ENCODE peak calls at places on chromosomes 5 and 9, in seven cellular contexts. One of them, this sample, is unnamed.

GRCh38 chr9:68970150-68970549 is 43.8 kb downstream of the PRKACG start:
- DNase-seq in ascending aorta: no peak
- DNase-seq in NT2/D1: no peak
- DNase-seq in PC-9: no peak
- DNase-seq in brain microvascular endothelial cell: no peak
- DNase-seq in HCT116: no peak
- DNase-seq in tibial nerve: no peak
- DNase-seq in this sample: no peak

GRCh38 chr9:118023649-118024048 is 319.4 kb downstream of the TLR4 start:
- DNase-seq in ascending aorta: no peak
- DNase-seq in NT2/D1: no peak
- DNase-seq in PC-9: no peak
- DNase-seq in brain microvascular endothelial cell: no peak
- DNase-seq in HCT116: no peak
- DNase-seq in tibial nerve: no peak
- DNase-seq in this sample: no peak

GRCh38 chr9:110125763-110126351 is 82.1 kb downstream of the C9orf152 start:
- DNase-seq in ascending aorta: no peak
- DNase-seq in NT2/D1: no peak
- DNase-seq in PC-9: no peak
- DNase-seq in brain microvascular endothelial cell: no peak
- DNase-seq in HCT116: no peak
- DNase-seq in tibial nerve: no peak
- DNase-seq in this sample: no peak

GRCh38 chr5:173969167-173970049 is 19.6 kb upstream of the C5orf47 start:
- DNase-seq in ascending aorta: no peak
- DNase-seq in NT2/D1: no peak
- DNase-seq in PC-9: peak
- DNase-seq in brain microvascular endothelial cell: peak
- DNase-seq in HCT116: no peak
- DNase-seq in tibial nerve: no peak
- DNase-seq in this sample: peak

GRCh38 chr9:112093875-112094227 is 81.2 kb downstream of the SUSD1 start:
- DNase-seq in ascending aorta: no peak
- DNase-seq in NT2/D1: no peak
- DNase-seq in PC-9: no peak
- DNase-seq in brain microvascular endothelial cell: no peak
- DNase-seq in HCT116: no peak
- DNase-seq in tibial nerve: no peak
- DNase-seq in this sample: no peak

GRCh38 chr5:31598640-31599611 is 40.0 kb upstream of the PDZD2 start:
- DNase-seq in ascending aorta: no peak
- DNase-seq in NT2/D1: no peak
- DNase-seq in PC-9: no peak
- DNase-seq in brain microvascular endothelial cell: no peak
- DNase-seq in HCT116: no peak
- DNase-seq in tibial nerve: no peak
- DNase-seq in this sample: no peak

GRCh38 chr9:20786807-20787206 is 102.7 kb downstream of the FOCAD start:
- DNase-seq in ascending aorta: no peak
- DNase-seq in NT2/D1: no peak
- DNase-seq in PC-9: no peak
- DNase-seq in brain microvascular endothelial cell: no peak
- DNase-seq in HCT116: no peak
- DNase-seq in tibial nerve: no peak
- DNase-seq in this sample: no peak

GRCh38 chr5:83026930-83027687 is 50.1 kb downstream of the TMEM167A start:
- DNase-seq in ascending aorta: no peak
- DNase-seq in NT2/D1: peak
- DNase-seq in PC-9: no peak
- DNase-seq in brain microvascular endothelial cell: no peak
- DNase-seq in HCT116: no peak
- DNase-seq in tibial nerve: no peak
- DNase-seq in this sample: no peak

GRCh38 chr5:98911221-98912040 is 17.4 kb downstream of the CHD1 start:
- DNase-seq in ascending aorta: no peak
- DNase-seq in NT2/D1: no peak
- DNase-seq in PC-9: no peak
- DNase-seq in brain microvascular endothelial cell: peak
- DNase-seq in HCT116: no peak
- DNase-seq in tibial nerve: no peak
- DNase-seq in this sample: no peak

GRCh38 chr5:36158144-36158543 is 6.2 kb downstream of the SKP2 start:
- DNase-seq in ascending aorta: no peak
- DNase-seq in NT2/D1: no peak
- DNase-seq in PC-9: no peak
- DNase-seq in brain microvascular endothelial cell: no peak
- DNase-seq in HCT116: no peak
- DNase-seq in tibial nerve: no peak
- DNase-seq in this sample: peak

GRCh38 chr9:73093740-73094379 is 57.8 kb upstream of the ANXA1 start:
- DNase-seq in ascending aorta: no peak
- DNase-seq in NT2/D1: no peak
- DNase-seq in PC-9: no peak
- DNase-seq in brain microvascular endothelial cell: no peak
- DNase-seq in HCT116: no peak
- DNase-seq in tibial nerve: no peak
- DNase-seq in this sample: no peak

GRCh38 chr5:103667068-103667467 is 104.5 kb upstream of the NUDT12 start:
- DNase-seq in ascending aorta: no peak
- DNase-seq in NT2/D1: no peak
- DNase-seq in PC-9: no peak
- DNase-seq in brain microvascular endothelial cell: peak
- DNase-seq in HCT116: no peak
- DNase-seq in tibial nerve: no peak
- DNase-seq in this sample: peak

GRCh38 chr5:172700686-172701324 is 59.7 kb downstream of the NEURL1B start:
- DNase-seq in ascending aorta: no peak
- DNase-seq in NT2/D1: no peak
- DNase-seq in PC-9: peak
- DNase-seq in brain microvascular endothelial cell: no peak
- DNase-seq in HCT116: no peak
- DNase-seq in tibial nerve: no peak
- DNase-seq in this sample: no peak

GRCh38 chr5:143641957-143642356 is 170.0 kb upstream of the HMHB1 start:
- DNase-seq in ascending aorta: no peak
- DNase-seq in NT2/D1: no peak
- DNase-seq in PC-9: no peak
- DNase-seq in brain microvascular endothelial cell: no peak
- DNase-seq in HCT116: no peak
- DNase-seq in tibial nerve: no peak
- DNase-seq in this sample: no peak

GRCh38 chr5:142726188-142726731 is 40.4 kb upstream of the FGF1 start:
- DNase-seq in ascending aorta: peak
- DNase-seq in NT2/D1: no peak
- DNase-seq in PC-9: peak
- DNase-seq in brain microvascular endothelial cell: peak
- DNase-seq in HCT116: no peak
- DNase-seq in tibial nerve: no peak
- DNase-seq in this sample: peak

GRCh38 chr9:114300153-114300845 is 22.6 kb upstream of the ORM1 start:
- DNase-seq in ascending aorta: peak
- DNase-seq in NT2/D1: no peak
- DNase-seq in PC-9: no peak
- DNase-seq in brain microvascular endothelial cell: no peak
- DNase-seq in HCT116: no peak
- DNase-seq in tibial nerve: no peak
- DNase-seq in this sample: no peak

GRCh38 chr5:62589504-62589903 is 10.9 kb downstream of the LRRC70 start:
- DNase-seq in ascending aorta: no peak
- DNase-seq in NT2/D1: no peak
- DNase-seq in PC-9: no peak
- DNase-seq in brain microvascular endothelial cell: no peak
- DNase-seq in HCT116: no peak
- DNase-seq in tibial nerve: no peak
- DNase-seq in this sample: no peak

GRCh38 chr5:32193591-32193990 is 19.5 kb upstream of the GOLPH3 start:
- DNase-seq in ascending aorta: peak
- DNase-seq in NT2/D1: no peak
- DNase-seq in PC-9: peak
- DNase-seq in brain microvascular endothelial cell: peak
- DNase-seq in HCT116: no peak
- DNase-seq in tibial nerve: peak
- DNase-seq in this sample: peak

GRCh38 chr9:126700903-126701819 is 87.4 kb downstream of the LMX1B start:
- DNase-seq in ascending aorta: peak
- DNase-seq in NT2/D1: no peak
- DNase-seq in PC-9: no peak
- DNase-seq in brain microvascular endothelial cell: no peak
- DNase-seq in HCT116: no peak
- DNase-seq in tibial nerve: no peak
- DNase-seq in this sample: no peak

GRCh38 chr5:154374264-154374663 is 71.5 kb upstream of the SAP30L start:
- DNase-seq in ascending aorta: no peak
- DNase-seq in NT2/D1: no peak
- DNase-seq in PC-9: no peak
- DNase-seq in brain microvascular endothelial cell: no peak
- DNase-seq in HCT116: no peak
- DNase-seq in tibial nerve: no peak
- DNase-seq in this sample: no peak

GRCh38 chr9:70463877-70464276 is 49.4 kb upstream of the KLF9 start:
- DNase-seq in ascending aorta: no peak
- DNase-seq in NT2/D1: no peak
- DNase-seq in PC-9: no peak
- DNase-seq in brain microvascular endothelial cell: no peak
- DNase-seq in HCT116: no peak
- DNase-seq in tibial nerve: no peak
- DNase-seq in this sample: no peak

DNA sequence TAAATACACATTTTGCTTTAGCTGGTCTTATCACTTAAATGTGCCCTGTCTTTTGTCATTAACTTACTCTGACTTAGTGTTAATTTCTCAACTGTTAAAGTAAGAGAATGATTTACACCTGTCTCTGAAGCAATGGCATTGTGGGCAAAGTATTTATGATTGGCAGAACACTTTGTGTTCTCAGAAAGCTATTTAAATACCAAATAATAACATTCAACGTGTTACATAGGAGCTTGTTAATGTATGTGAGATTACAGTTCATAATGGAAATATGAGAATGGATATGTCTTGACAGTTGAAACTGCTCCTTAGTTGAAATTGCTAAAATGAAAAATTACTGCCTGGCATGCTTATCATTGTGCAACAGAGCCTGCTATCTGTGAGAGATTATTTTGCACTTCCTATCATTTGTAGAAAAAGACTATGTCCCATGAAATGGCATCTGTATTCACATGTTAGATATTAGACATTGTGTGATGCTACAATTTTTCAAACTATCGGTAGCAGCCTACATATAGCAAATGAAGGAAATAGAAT is 46.1 kb downstream of the PRR16 start:
- DNase-seq in ascending aorta: no peak
- DNase-seq in NT2/D1: no peak
- DNase-seq in PC-9: no peak
- DNase-seq in brain microvascular endothelial cell: no peak
- DNase-seq in HCT116: no peak
- DNase-seq in tibial nerve: no peak
- DNase-seq in this sample: no peak
- H3K4me3 ChIP-seq in ascending aorta: no peak
- H3K4me3 ChIP-seq in NT2/D1: no peak
- H3K4me3 ChIP-seq in PC-9: no peak
- H3K4me3 ChIP-seq in brain microvascular endothelial cell: no peak
- H3K4me3 ChIP-seq in HCT116: no peak
- H3K4me3 ChIP-seq in tibial nerve: no peak
- H3K4me3 ChIP-seq in this sample: no peak

GRCh38 chr5:181054871-181055494 is 14.9 kb downstream of the BTNL9 start:
- DNase-seq in ascending aorta: no peak
- DNase-seq in NT2/D1: no peak
- DNase-seq in PC-9: no peak
- DNase-seq in brain microvascular endothelial cell: no peak
- DNase-seq in HCT116: no peak
- DNase-seq in tibial nerve: no peak
- DNase-seq in this sample: no peak

GRCh38 chr5:181052526-181052927 is 12.5 kb downstream of the BTNL9 start:
- DNase-seq in ascending aorta: no peak
- DNase-seq in NT2/D1: no peak
- DNase-seq in PC-9: no peak
- DNase-seq in brain microvascular endothelial cell: no peak
- DNase-seq in HCT116: no peak
- DNase-seq in tibial nerve: no peak
- DNase-seq in this sample: no peak

GRCh38 chr5:181053760-181054122 is 13.7 kb downstream of the BTNL9 start:
- DNase-seq in ascending aorta: no peak
- DNase-seq in NT2/D1: no peak
- DNase-seq in PC-9: no peak
- DNase-seq in brain microvascular endothelial cell: no peak
- DNase-seq in HCT116: no peak
- DNase-seq in tibial nerve: no peak
- DNase-seq in this sample: no peak

GRCh38 chr5:181052928-181053759 is 13.1 kb downstream of the BTNL9 start:
- DNase-seq in ascending aorta: no peak
- DNase-seq in NT2/D1: no peak
- DNase-seq in PC-9: no peak
- DNase-seq in brain microvascular endothelial cell: no peak
- DNase-seq in HCT116: no peak
- DNase-seq in tibial nerve: no peak
- DNase-seq in this sample: no peak

GRCh38 chr5:181054138-181054537 is 14.1 kb downstream of the BTNL9 start:
- DNase-seq in ascending aorta: no peak
- DNase-seq in NT2/D1: no peak
- DNase-seq in PC-9: no peak
- DNase-seq in brain microvascular endothelial cell: no peak
- DNase-seq in HCT116: no peak
- DNase-seq in tibial nerve: no peak
- DNase-seq in this sample: no peak
- H3K4me3 ChIP-seq in ascending aorta: no peak
- H3K4me3 ChIP-seq in NT2/D1: peak
- H3K4me3 ChIP-seq in PC-9: no peak
- H3K4me3 ChIP-seq in brain microvascular endothelial cell: no peak
- H3K4me3 ChIP-seq in HCT116: no peak
- H3K4me3 ChIP-seq in tibial nerve: no peak
- H3K4me3 ChIP-seq in this sample: no peak

GRCh38 chr9:23825700-23826099 is 340 bp downstream of the ELAVL2 start:
- DNase-seq in ascending aorta: no peak
- DNase-seq in NT2/D1: no peak
- DNase-seq in PC-9: no peak
- DNase-seq in brain microvascular endothelial cell: no peak
- DNase-seq in HCT116: no peak
- DNase-seq in tibial nerve: no peak
- DNase-seq in this sample: no peak
- H3K4me3 ChIP-seq in ascending aorta: peak
- H3K4me3 ChIP-seq in NT2/D1: peak
- H3K4me3 ChIP-seq in PC-9: peak
- H3K4me3 ChIP-seq in brain microvascular endothelial cell: peak
- H3K4me3 ChIP-seq in HCT116: no peak
- H3K4me3 ChIP-seq in tibial nerve: peak
- H3K4me3 ChIP-seq in this sample: peak

GRCh38 chr9:92404031-92404430 is 347 bp downstream of the OGN start:
- DNase-seq in ascending aorta: no peak
- DNase-seq in NT2/D1: no peak
- DNase-seq in PC-9: no peak
- DNase-seq in brain microvascular endothelial cell: no peak
- DNase-seq in HCT116: no peak
- DNase-seq in tibial nerve: no peak
- DNase-seq in this sample: no peak
- H3K4me3 ChIP-seq in ascending aorta: peak
- H3K4me3 ChIP-seq in NT2/D1: no peak
- H3K4me3 ChIP-seq in PC-9: no peak
- H3K4me3 ChIP-seq in brain microvascular endothelial cell: no peak
- H3K4me3 ChIP-seq in HCT116: no peak
- H3K4me3 ChIP-seq in tibial nerve: no peak
- H3K4me3 ChIP-seq in this sample: no peak

This sample was measured in skeletal muscle cell.